ENCODE peak calls at places on chromosomes 1 and 21, in eight cellular contexts. R is ascending aorta, B is BJ, D is bronchial epithelial cell, L is adrenal gland, S is NT2/D1, C is mucosa of descending colon, I is SK-N-MC. J is an unnamed sample. For H3K36me3, the result is how much of the 10 kb centered on the place peaks cover.

GRCh38 chr1:204742676-204743075 is 57.1 kb upstream of the LRRN2 start:
- DNase-seq in R (no peak), C (no peak), L (no peak), B (no peak), D (no peak), S (no peak), I (no peak), J (no peak)

GRCh38 chr1:44260792-44261474 is 47.7 kb downstream of the DMAP1 start:
- DNase-seq in L (no peak), I (no peak), B (no peak), S (no peak), D (no peak), R (no peak), C (peak), J (no peak)

GRCh38 chr1:25720624-25721023 is 79.4 kb upstream of the SELENON start:
- DNase-seq in C (no peak), I (no peak), R (no peak), D (no peak), S (no peak), B (no peak), L (no peak), J (no peak)

GRCh38 chr1:54774820-54775498 is 10.6 kb upstream of the PARS2 start:
- DNase-seq in I (no peak), R (no peak), L (no peak), D (no peak), B (no peak), C (peak), S (peak), J (peak)

GRCh38 chr1:4397196-4397595 is 257.2 kb upstream of the AJAP1 start:
- DNase-seq in L (no peak), C (no peak), I (no peak), R (peak), B (no peak), D (no peak), S (no peak), J (no peak)

GRCh38 chr1:85576642-85577420 is 3.7 kb upstream of the CCN1 start:
- DNase-seq in D (no peak), S (peak), R (peak), C (peak), L (peak), B (no peak), I (no peak), J (peak)

GRCh38 chr1:94434339-94435092 is 16.3 kb downstream of the ABCD3 start:
- DNase-seq in D (peak), S (no peak), L (no peak), I (no peak), R (no peak), C (no peak), B (no peak), J (no peak)

GRCh38 chr1:152228831-152229230 is 4.8 kb upstream of the HRNR start:
- DNase-seq in C (no peak), B (no peak), S (no peak), R (no peak), L (no peak), D (peak), I (no peak), J (no peak)

GRCh38 chr1:83910461-83910860 is 88.5 kb downstream of the TTLL7 start:
- DNase-seq in L (no peak), C (no peak), D (peak), S (no peak), B (no peak), R (no peak), I (no peak), J (no peak)

GRCh38 chr1:174224641-174225040 is 65.3 kb downstream of the RABGAP1L start:
- DNase-seq in S (no peak), I (no peak), C (no peak), D (no peak), R (no peak), B (no peak), L (no peak), J (no peak)

GRCh38 chr1:175191654-175192053 is 922 bp downstream of the KIAA0040 start:
- DNase-seq in D (peak), B (no peak), R (no peak), I (no peak), C (peak), S (no peak), L (peak), J (no peak)

GRCh38 chr1:91736146-91736998 is 149.6 kb downstream of the TGFBR3 start:
- DNase-seq in I (no peak), S (no peak), D (no peak), B (peak), L (peak), C (peak), R (no peak), J (no peak)

GRCh38 chr1:18032475-18032874 is 75.1 kb upstream of the IGSF21 start:
- DNase-seq in S (no peak), L (no peak), R (no peak), B (no peak), C (no peak), D (no peak), I (no peak), J (no peak)

GRCh38 chr1:89125571-89126233 is at the start of gene GBP2:
- DNase-seq in I (peak), C (peak), R (no peak), B (peak), L (no peak), D (peak), S (no peak), J (no peak)

GRCh38 chr1:11434926-11435325 is 44.0 kb upstream of the DISP3 start:
- DNase-seq in B (no peak), R (no peak), L (no peak), I (no peak), C (no peak), D (no peak), S (no peak), J (no peak)

GRCh38 chr1:209585672-209586071 is 2.2 kb downstream of the CAMK1G start:
- DNase-seq in S (no peak), D (no peak), R (no peak), L (peak), B (no peak), I (no peak), C (peak), J (no peak)

GRCh38 chr1:37096523-37096922 is 62.2 kb upstream of the GRIK3 start:
- DNase-seq in R (no peak), I (no peak), B (no peak), D (no peak), S (peak), C (no peak), L (no peak), J (peak)

GRCh38 chr1:43329995-43330751 is 7.4 kb upstream of the MPL start:
- DNase-seq in R (peak), I (no peak), B (peak), L (peak), C (no peak), D (peak), S (peak), J (no peak)

GRCh38 chr1:205379056-205379455 is 22.3 kb upstream of the KLHDC8A start:
- DNase-seq in B (no peak), R (no peak), I (no peak), L (no peak), C (no peak), D (no peak), S (no peak), J (no peak)

GRCh38 chr1:19495816-19496528 is 10.6 kb upstream of the CAPZB start:
- DNase-seq in S (no peak), R (no peak), C (no peak), D (no peak), B (no peak), L (no peak), I (no peak), J (no peak)

GRCh38 chr1:192559115-192560006 is 16.2 kb upstream of the RGS1 start:
- DNase-seq in S (no peak), B (peak), D (peak), I (no peak), C (no peak), L (peak), R (no peak), J (no peak)

GRCh38 chr21:36385909-36386642 is 884 bp downstream of the CHAF1B start:
- DNase-seq in I (no peak), B (no peak), D (no peak), L (no peak), R (peak), S (no peak), C (no peak), J (peak)

GRCh38 chr1:225437710-225438437 is 10.0 kb upstream of the LBR start:
- DNase-seq in D (no peak), I (no peak), R (no peak), S (peak), C (no peak), L (no peak), B (no peak), J (peak)

DNA sequence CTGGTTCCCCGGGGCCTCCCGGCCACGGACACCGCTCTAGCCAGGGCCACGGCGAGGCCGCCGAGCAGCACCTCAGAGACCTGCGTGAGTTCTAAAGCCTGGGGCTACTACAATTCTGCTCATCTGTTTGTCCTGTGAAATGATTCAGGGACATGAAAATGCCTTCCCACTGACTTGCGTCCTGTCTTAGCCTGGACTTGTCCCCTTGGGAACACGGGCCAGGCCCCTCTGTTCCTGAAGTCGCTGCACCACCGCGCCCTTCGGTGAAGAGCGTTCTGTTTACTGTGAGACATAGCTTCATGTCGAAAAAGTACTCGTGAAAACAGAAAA is 11.9 kb downstream of the YBEY start:
- DNase-seq in I (no peak), C (no peak), S (no peak), R (no peak), D (peak), B (no peak), L (no peak), J (no peak)
- H3K4me3 ChIP-seq in I (no peak), C (no peak), S (peak), R (peak), D (peak), B (no peak), L (no peak), J (no peak)

DNA sequence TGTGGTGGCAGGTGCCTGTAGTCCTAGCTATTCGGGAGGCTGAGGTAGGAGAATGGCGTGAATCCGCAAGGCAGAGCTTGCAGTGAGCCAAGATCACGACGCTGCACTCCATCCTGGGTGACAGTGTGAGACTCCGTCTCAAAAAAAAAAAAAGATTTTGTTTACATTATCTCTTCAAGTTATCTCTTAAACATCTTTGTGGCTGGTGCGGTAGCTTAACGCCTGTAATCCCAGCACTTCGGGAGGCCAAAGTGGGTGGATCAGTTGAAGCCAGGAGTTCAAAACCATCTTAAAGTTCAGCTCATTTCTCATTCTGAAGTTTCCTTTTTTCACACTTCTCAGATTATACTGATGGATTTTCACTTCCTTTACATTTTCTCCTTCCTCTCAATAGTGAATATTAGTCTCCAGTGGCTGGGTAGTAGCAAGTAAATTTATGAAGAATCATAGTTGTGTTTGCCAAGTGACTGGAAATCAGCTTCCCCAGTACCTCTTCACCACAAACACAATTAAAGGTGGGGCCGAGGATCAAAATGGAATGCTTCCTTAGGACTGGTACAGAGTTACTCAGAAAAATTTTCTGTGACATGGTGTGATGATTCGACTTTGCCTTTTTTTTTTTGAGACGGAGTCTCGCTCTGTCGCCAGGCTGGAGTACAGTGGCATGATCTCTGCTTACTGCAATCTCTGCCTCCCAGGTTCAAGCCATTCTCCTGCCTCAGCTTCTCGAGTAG is 13.8 kb downstream of the PIP5K1A start:
- DNase-seq in D (peak), B (no peak), S (no peak), I (no peak), R (no peak), C (no peak), L (no peak), J (no peak)
- H3K36me3 ChIP-seq in D (under half), B (under half), S (half or more), I (half or more), R (under half), C (under half), L (under half), J (under half)

GRCh38 chr21:39087976-39088370 is 95.3 kb downstream of the PSMG1 start:
- DNase-seq in D (no peak), R (peak), L (no peak), I (no peak), C (no peak), B (no peak), S (no peak), J (no peak)
- H3K4me3 ChIP-seq in D (no peak), R (peak), L (no peak), I (no peak), C (no peak), B (no peak), S (no peak), J (no peak)

GRCh38 chr1:212072047-212072446 is 36.5 kb downstream of the DTL start:
- DNase-seq in C (no peak), I (no peak), B (no peak), S (no peak), R (no peak), D (no peak), L (no peak), J (no peak)

GRCh38 chr1:212074313-212074712 is 38.8 kb downstream of the DTL start:
- DNase-seq in B (no peak), L (no peak), I (no peak), S (no peak), D (no peak), R (no peak), C (no peak), J (no peak)

GRCh38 chr1:212073490-212073889 is 37.9 kb downstream of the DTL start:
- DNase-seq in D (no peak), R (no peak), C (no peak), I (no peak), B (no peak), S (no peak), L (no peak), J (no peak)

GRCh38 chr1:212067790-212068189 is 32.2 kb downstream of the DTL start:
- DNase-seq in L (no peak), B (no peak), S (no peak), D (no peak), I (no peak), C (no peak), R (no peak), J (no peak)

DNA sequence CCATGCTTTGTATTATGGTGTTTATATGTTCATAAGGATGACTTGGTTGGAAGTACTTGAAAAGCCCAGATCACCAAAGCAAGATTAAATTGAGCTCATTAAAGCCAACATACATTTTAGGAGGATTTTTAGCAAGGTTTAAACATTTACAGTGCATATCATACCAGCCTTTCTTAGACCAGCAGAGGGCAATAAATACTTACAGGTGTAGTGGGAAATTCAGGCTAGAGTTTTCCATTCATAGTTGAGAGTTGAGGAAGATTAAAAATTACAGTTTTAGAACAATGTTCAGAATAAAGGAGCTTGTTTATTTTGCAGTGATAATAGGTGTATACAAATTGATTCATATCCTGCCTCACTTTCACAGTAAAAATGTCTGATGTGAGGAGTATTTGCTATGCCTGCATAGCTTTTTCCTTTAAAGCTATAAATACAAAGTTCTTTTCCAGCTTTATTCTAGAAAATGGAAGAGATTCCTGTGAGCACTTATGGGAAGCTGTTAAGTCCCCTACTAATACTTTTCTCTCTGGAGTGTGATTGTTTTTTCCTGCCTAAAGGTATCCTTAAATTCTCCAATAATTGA is 35.3 kb downstream of the DTL start:
- DNase-seq in D (peak), R (no peak), I (no peak), S (no peak), B (no peak), L (no peak), C (peak), J (no peak)
- H3K36me3 ChIP-seq in D (under half), R (under half), I (half or more), S (half or more), B (under half), L (under half), C (under half), J (half or more)

GRCh38 chr1:211577826-211578639 is 928 bp downstream of the SLC30A1 start:
- DNase-seq in C (peak), I (no peak), L (peak), S (peak), R (peak), D (peak), B (no peak), J (peak)

GRCh38 chr1:211576717-211577116 is 2.2 kb downstream of the SLC30A1 start:
- DNase-seq in L (no peak), I (no peak), S (no peak), C (no peak), B (no peak), R (no peak), D (no peak), J (no peak)

GRCh38 chr1:211577277-211577825 is 1.6 kb downstream of the SLC30A1 start:
- DNase-seq in B (no peak), S (no peak), C (no peak), R (no peak), L (no peak), I (no peak), D (peak), J (peak)

GRCh38 chr1:211571998-211572397 is 7.0 kb downstream of the SLC30A1 start:
- DNase-seq in L (no peak), C (no peak), R (no peak), I (no peak), D (no peak), S (no peak), B (no peak), J (no peak)

DNA sequence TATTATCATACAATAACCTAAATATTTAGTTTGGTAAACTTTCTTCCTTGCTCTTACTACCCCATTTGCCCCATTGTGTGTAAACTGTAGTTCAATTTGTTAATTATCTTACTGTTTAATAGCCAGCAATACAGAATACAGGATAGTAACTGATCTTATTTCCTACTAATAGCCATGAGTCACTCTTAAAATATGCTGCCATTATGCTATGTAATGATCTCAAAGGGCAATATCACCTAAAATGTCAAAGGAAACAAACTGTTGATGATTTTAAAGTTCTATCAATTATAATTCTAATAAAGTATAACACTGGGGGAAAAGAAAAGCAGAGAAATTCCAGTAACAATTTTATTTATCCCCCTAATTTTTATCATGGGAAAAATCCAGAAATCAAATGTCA is 4.3 kb downstream of the SLC30A1 start:
- DNase-seq in S (no peak), I (no peak), C (no peak), D (peak), B (no peak), R (no peak), L (no peak), J (no peak)
- H3K4me3 ChIP-seq in S (no peak), I (no peak), C (no peak), D (no peak), B (no peak), R (no peak), L (no peak), J (no peak)

J was measured in HAP-1.